ENCODE peak calls at places on chromosome 10, in eight cellular contexts. T is heart left ventricle; M is hippocampal formation; C is NK-92 treated with Interleukin-12 subunit alpha and Interleukin-12 subunit beta, amount 100 ng/mL, for 24 hours; F is activated CD4-positive, alpha-beta T cell treated with anti-CD3 and anti-CD28 coated beads, Interleukin-2, amount 10 ng/mL, durations not matched to agents 7 days and 5 days; K is Karpas-422; D is AG08396; J is WTC11. N is an unnamed sample.

GRCh38 chr10:48604039-48604407 is 850 bp downstream of the ARHGAP22 start:
- DNase-seq in J (no peak), T (no peak), K (no peak), M (no peak), C (no peak), F (no peak), D (no peak), N (no peak)

GRCh38 chr10:9825491-9826018 is 1192.1 kb upstream of the CELF2 start:
- DNase-seq in K (no peak), J (no peak), F (no peak), M (no peak), C (no peak), T (no peak), D (no peak), N (no peak)

GRCh38 chr10:133325761-133326463 is 10.8 kb downstream of the CALY start:
- DNase-seq in J (peak; percentile 39), D (no peak), F (no peak), K (no peak), C (no peak), T (peak; percentile 13), M (no peak), N (no peak)

GRCh38 chr10:33099748-33100147 is 141.7 kb upstream of the ITGB1 start:
- DNase-seq in T (no peak), F (no peak), M (no peak), K (no peak), J (no peak), D (peak; percentile 51), C (no peak), N (no peak)

GRCh38 chr10:3813986-3814831 is 29.2 kb upstream of the KLF6 start:
- DNase-seq in J (no peak), T (no peak), D (no peak), M (no peak), K (no peak), C (no peak), F (no peak), N (no peak)

GRCh38 chr10:130751106-130751840 is 560.2 kb downstream of the TCERG1L start:
- DNase-seq in M (no peak), J (no peak), K (no peak), C (no peak), F (no peak), T (no peak), D (no peak), N (no peak)

GRCh38 chr10:79266092-79266491 is 81.2 kb upstream of the PPIF start:
- DNase-seq in T (no peak), D (no peak), F (no peak), K (peak; percentile 83), M (no peak), C (peak; percentile 36), J (no peak), N (no peak)

GRCh38 chr10:125137601-125138438 is 22.5 kb downstream of the CTBP2 start:
- DNase-seq in J (no peak), M (no peak), T (no peak), F (no peak), D (no peak), K (no peak), C (no peak), N (no peak)

GRCh38 chr10:104614245-104614831 is 26.8 kb upstream of the SORCS3 start:
- DNase-seq in K (peak; percentile 74), M (no peak), T (no peak), C (no peak), J (peak; percentile 66), F (peak; percentile 39), D (peak; percentile 47), N (peak; percentile 20)

GRCh38 chr10:113132651-113133088 is 182.6 kb downstream of the TCF7L2 start:
- DNase-seq in J (peak; percentile 51), K (no peak), D (peak; percentile 28), F (no peak), C (no peak), M (no peak), T (no peak), N (no peak)

GRCh38 chr10:116737582-116738358 is 4.6 kb downstream of the HSPA12A start:
- DNase-seq in D (no peak), M (peak; percentile 55), C (no peak), K (no peak), J (peak; percentile 49), T (no peak), F (no peak), N (no peak)

GRCh38 chr10:33422779-33423520 is 88.5 kb upstream of the NRP1 start:
- DNase-seq in T (peak; percentile 38), D (no peak), J (no peak), F (no peak), K (no peak), C (no peak), M (no peak), N (no peak)

GRCh38 chr10:50260791-50261281 is 9.5 kb upstream of the ASAH2 start:
- DNase-seq in T (no peak), F (peak; percentile 18), J (no peak), C (peak; percentile 50), D (no peak), M (no peak), K (peak; percentile 45), N (peak; percentile 37)

GRCh38 chr10:52525761-52526160 is 211.7 kb downstream of the DKK1 start:
- DNase-seq in D (peak; percentile 31), C (no peak), F (no peak), M (no peak), T (no peak), J (no peak), K (no peak), N (no peak)

GRCh38 chr10:132205650-132206376 is 19.1 kb downstream of the DPYSL4 start:
- DNase-seq in F (no peak), K (no peak), J (no peak), D (no peak), M (no peak), T (peak; percentile 48), C (no peak), N (no peak)

GRCh38 chr10:83983578-83984255 is 155.6 kb upstream of the GHITM start:
- DNase-seq in D (no peak), J (peak; percentile 30), T (no peak), F (no peak), C (no peak), M (no peak), K (no peak), N (no peak)

GRCh38 chr10:80493482-80494021 is 39.4 kb downstream of the TSPAN14 start:
- DNase-seq in D (no peak), M (no peak), T (no peak), C (no peak), J (no peak), F (peak; percentile 49), K (no peak), N (no peak)

GRCh38 chr10:24957624-24958435 is 5.4 kb upstream of the PRTFDC1 start:
- DNase-seq in D (peak; percentile 65), K (no peak), C (no peak), F (no peak), J (no peak), T (no peak), M (no peak), N (no peak)

GRCh38 chr10:62021116-62021515 is 119.6 kb downstream of the ARID5B start:
- DNase-seq in T (no peak), D (no peak), M (no peak), K (no peak), F (no peak), C (no peak), J (no peak), N (no peak)

N was measured in OCI-LY7.